ENCODE peak calls at places on chromosomes 6 and 20, in six cellular contexts. H, L, I, D, A and Q are unnamed samples.
A peak's percentile ranks its signal among the peaks of the same experiment; 100 is the strongest.

GRCh38 chr20:24617080-24617432 is 147.6 kb downstream of the SYNDIG1 start:
- DNase-seq in A (no peak), H (no peak), I (no peak), D (no peak), L (no peak), Q (no peak)

GRCh38 chr20:24755411-24755922 is 193.6 kb upstream of the CST7 start:
- DNase-seq in H (no peak), A (no peak), D (peak; percentile 44), L (no peak), I (no peak), Q (no peak)

GRCh38 chr20:10611357-10611756 is 62.4 kb downstream of the JAG1 start:
- DNase-seq in L (no peak), H (no peak), I (peak; percentile 24), A (no peak), D (peak; percentile 46), Q (peak; percentile 56)

GRCh38 chr20:62711703-62712101 is 3.1 kb downstream of the NTSR1 start:
- DNase-seq in I (no peak), A (no peak), H (no peak), D (no peak), L (peak; percentile 44), Q (no peak)

GRCh38 chr20:3559637-3560036 is 88.8 kb downstream of the ATRN start:
- DNase-seq in D (no peak), I (no peak), H (no peak), L (no peak), A (no peak), Q (no peak)

GRCh38 chr20:16828666-16829305 is 80.6 kb downstream of the OTOR start:
- DNase-seq in H (peak; percentile 5), A (no peak), I (no peak), D (no peak), L (no peak), Q (no peak)

GRCh38 chr6:169968541-169969270 is 217.3 kb downstream of the ERMARD start:
- DNase-seq in I (no peak), H (no peak), A (no peak), D (no peak), L (no peak), Q (no peak)

GRCh38 chr20:347640-348484 is 951 bp downstream of the NRSN2 start:
- DNase-seq in D (peak; percentile 98), I (peak; percentile 75), L (peak; percentile 94), H (peak; percentile 95), A (peak; percentile 66), Q (peak; percentile 99)

GRCh38 chr6:5318617-5319016 is 57.3 kb downstream of the FARS2 start:
- DNase-seq in A (no peak), H (no peak), I (no peak), D (no peak), L (no peak), Q (no peak)

GRCh38 chr6:106586815-106587214 is 42.5 kb downstream of the RTN4IP1 start:
- DNase-seq in A (no peak), L (no peak), I (no peak), D (no peak), H (no peak), Q (no peak)

GRCh38 chr6:53103993-53104675 is 38.9 kb downstream of the FBXO9 start:
- DNase-seq in I (no peak), D (peak; percentile 31), L (no peak), H (no peak), A (no peak), Q (no peak)

GRCh38 chr20:23115823-23116222 is 29.7 kb upstream of the CD93 start:
- DNase-seq in H (no peak), I (no peak), D (peak; percentile 60), A (no peak), L (no peak), Q (no peak)

GRCh38 chr6:88220493-88220892 is 54.3 kb upstream of the CNR1 start:
- DNase-seq in I (no peak), A (no peak), H (no peak), D (peak; percentile 2), L (no peak), Q (peak; percentile 17)

GRCh38 chr6:166259296-166259977 is 48.8 kb downstream of the PRR18 start:
- DNase-seq in H (no peak), D (no peak), L (peak; percentile 8), A (no peak), I (no peak), Q (no peak)

GRCh38 chr20:39533858-39534257 is 571.7 kb downstream of the DHX35 start:
- DNase-seq in H (no peak), D (no peak), L (no peak), A (no peak), I (no peak), Q (no peak)

GRCh38 chr6:129516005-129516404 is 194.0 kb downstream of the ARHGAP18 start:
- DNase-seq in H (no peak), I (no peak), D (no peak), A (no peak), L (no peak), Q (no peak)